ENCODE peak calls at places on chromosomes 16 and 17, in eight cellular contexts. C is stimulated activated naive CD8-positive, alpha-beta T cell treated with anti-CD3 and anti-CD28 coated beads, Interleukin-15, Interleukin-2, amounts not matched to agents 100 U/mL and 50 U/mL, for 24 hours; V is stimulated activated naive B cell treated with anti-CD40 and anti-IgM and Interleukin-4, amounts not matched to agents 10 μg/mL and 1 μg/mL and 100 μg/mL, for 72 hours; Y is NCI-H1436 treated with DMSO at 0.1 percent for 48 hours; D is hepatic stellate cell; Z is activated naive CD8-positive, alpha-beta T cell treated with anti-CD3 and anti-CD28 coated beads for 36 hours; T is iris pigment epithelial cell; P is RPMI7951. W is an unnamed sample.

GRCh38 chr17:70896843-70897242 is 727.5 kb downstream of the KCNJ2 start:
- DNase-seq in V (no peak), C (no peak), Z (no peak), P (peak; percentile 48), T (no peak), D (no peak), Y (no peak), W (no peak)

GRCh38 chr17:15048381-15048780 is 216.7 kb downstream of the PMP22 start:
- DNase-seq in D (no peak), T (peak; percentile 5), C (no peak), P (no peak), Y (no peak), V (no peak), Z (no peak), W (no peak)

GRCh38 chr16:3953728-3954410 is 73.4 kb upstream of the CREBBP start:
- DNase-seq in C (no peak), P (no peak), Y (no peak), V (no peak), Z (no peak), D (no peak), T (no peak), W (no peak)

GRCh38 chr17:3983945-3984484 is 19.8 kb upstream of the ATP2A3 start:
- DNase-seq in C (no peak), V (no peak), Y (no peak), P (peak; percentile 11), D (peak; percentile 50), T (peak; percentile 55), Z (no peak), W (no peak)

GRCh38 chr16:68743664-68744063 is 6.6 kb downstream of the CDH1 start:
- DNase-seq in T (no peak), D (no peak), V (no peak), Z (no peak), Y (no peak), P (no peak), C (no peak), W (no peak)

GRCh38 chr17:60165976-60166375 is 16.2 kb downstream of the CA4 start:
- DNase-seq in V (no peak), Y (no peak), T (no peak), Z (peak; percentile 36), C (peak; percentile 44), D (no peak), P (no peak), W (no peak)

GRCh38 chr16:50548659-50549560 is 714 bp downstream of the NKD1 start:
- DNase-seq in Z (peak; percentile 50), D (no peak), T (no peak), C (no peak), V (no peak), Y (no peak), P (no peak), W (peak; percentile 26)

GRCh38 chr17:35080536-35080935 is 17.0 kb upstream of the RFFL start:
- DNase-seq in Z (no peak), P (no peak), C (no peak), Y (no peak), T (peak; percentile 26), V (no peak), D (no peak), W (no peak)

GRCh38 chr17:18957831-18958230 is 5.9 kb downstream of the SLC5A10 start:
- DNase-seq in C (no peak), P (no peak), V (no peak), Z (no peak), D (no peak), T (no peak), Y (no peak), W (no peak)

GRCh38 chr17:19977360-19978205 is at the start of gene AKAP10:
- DNase-seq in V (peak; percentile 91), P (peak; percentile 81), C (peak; percentile 99), Y (peak; percentile 33), D (peak; percentile 87), Z (peak; percentile 94), T (peak; percentile 80), W (peak; percentile 92)

GRCh38 chr17:77465358-77466041 is 324.7 kb downstream of the SEC14L1 start:
- DNase-seq in Y (no peak), C (peak; percentile 81), Z (peak; percentile 81), V (peak; percentile 83), P (peak; percentile 60), T (peak; percentile 78), D (peak; percentile 89), W (peak; percentile 82)

GRCh38 chr16:4481526-4481925 is 5.3 kb downstream of the HMOX2 start:
- DNase-seq in V (no peak), C (no peak), Z (no peak), Y (no peak), P (no peak), D (no peak), T (no peak), W (no peak)

W was measured in T-cell.